ENCODE peak calls at places on chromosomes 7 and 10, in six cellular contexts. I, P, O, U, A and R are unnamed samples.

GRCh38 chr10:58643029-58643428 is 130.4 kb downstream of the BICC1 start:
- DNase-seq in A (no peak), P (no peak), O (no peak), U (no peak), I (no peak), R (no peak)

GRCh38 chr10:104406715-104407517 is 53.3 kb downstream of the CFAP58 start:
- DNase-seq in P (no peak), A (peak; percentile 11), I (no peak), O (peak; percentile 25), U (peak; percentile 46), R (no peak)

GRCh38 chr10:79946270-79947082 is 2.4 kb downstream of the SFTPD start:
- DNase-seq in P (no peak), U (no peak), O (no peak), A (no peak), I (no peak), R (no peak)

GRCh38 chr10:132761395-132762060 is 24.4 kb downstream of the NKX6-2 start:
- DNase-seq in A (no peak), I (no peak), P (no peak), O (no peak), U (no peak), R (no peak)

GRCh38 chr7:51273360-51273759 is 43.2 kb downstream of the COBL start:
- DNase-seq in A (no peak), U (no peak), P (no peak), O (no peak), I (no peak), R (no peak)

GRCh38 chr7:129517931-129518330 is 15.6 kb downstream of the SMKR1 start:
- DNase-seq in O (no peak), U (no peak), P (no peak), A (no peak), I (no peak), R (no peak)

GRCh38 chr10:48932831-48933670 is 6.6 kb downstream of the LRRC18 start:
- DNase-seq in U (no peak), I (no peak), O (no peak), A (no peak), P (no peak), R (no peak)

GRCh38 chr10:5043716-5044115 is 40.1 kb upstream of the AKR1C2 start:
- DNase-seq in O (no peak), P (peak; percentile 87), A (no peak), I (no peak), U (no peak), R (no peak)

GRCh38 chr7:7792089-7792488 is 73.7 kb upstream of the RPA3 start:
- DNase-seq in O (no peak), A (no peak), I (no peak), P (no peak), U (no peak), R (no peak)

GRCh38 chr7:3404490-3404889 is 103.4 kb downstream of the SDK1 start:
- DNase-seq in O (no peak), P (peak; percentile 8), A (no peak), U (peak; percentile 26), I (no peak), R (no peak)

GRCh38 chr10:29656451-29656992 is 21.8 kb upstream of the SVIL start:
- DNase-seq in O (no peak), P (no peak), I (no peak), U (no peak), A (no peak), R (no peak)

GRCh38 chr10:72274730-72275350 is 1.1 kb downstream of the DDIT4 start:
- DNase-seq in A (peak; percentile 67), O (peak; percentile 73), I (peak; percentile 46), U (peak; percentile 77), P (peak; percentile 81), R (peak; percentile 90)

GRCh38 chr10:14153570-14154055 is 177.1 kb downstream of the FRMD4A start:
- DNase-seq in A (no peak), P (no peak), U (no peak), I (no peak), O (no peak), R (no peak)

GRCh38 chr10:34581871-34582532 is 233.1 kb downstream of the PARD3 start:
- DNase-seq in A (no peak), P (no peak), O (no peak), I (no peak), U (no peak), R (no peak)

GRCh38 chr7:129169171-129169643 is 19.2 kb upstream of the SMO start:
- DNase-seq in P (no peak), U (peak; percentile 70), I (no peak), A (no peak), O (no peak), R (peak; percentile 46)

GRCh38 chr10:127044191-127044590 is 139.0 kb downstream of the DOCK1 start:
- DNase-seq in A (no peak), O (no peak), U (peak; percentile 59), P (peak; percentile 83), I (no peak), R (no peak)

GRCh38 chr7:100443096-100443840 is 7.0 kb upstream of the PPP1R35 start:
- DNase-seq in I (no peak), A (no peak), O (no peak), U (no peak), P (no peak), R (no peak)

GRCh38 chr7:107570298-107570697 is 6.5 kb downstream of the DUS4L start:
- DNase-seq in U (no peak), A (no peak), P (no peak), I (no peak), O (no peak), R (no peak)

GRCh38 chr7:28748934-28749584 is 209.1 kb downstream of the TRIL start:
- DNase-seq in I (no peak), P (peak; percentile 33), O (peak; percentile 5), A (peak; percentile 33), U (peak; percentile 12), R (peak; percentile 42)

GRCh38 chr10:132418520-132419416 is 21.8 kb downstream of the PWWP2B start:
- DNase-seq in A (peak; percentile 68), O (peak; percentile 48), I (no peak), P (peak; percentile 95), U (peak; percentile 84), R (peak; percentile 86)

GRCh38 chr10:26821699-26822542 is 38.8 kb downstream of the ABI1 start:
- DNase-seq in U (no peak), P (no peak), O (no peak), I (no peak), A (no peak), R (no peak)

GRCh38 chr10:124066744-124067714 is 26.4 kb downstream of the CHST15 start:
- DNase-seq in O (peak; percentile 72), I (no peak), P (peak; percentile 30), U (no peak), A (no peak), R (no peak)

GRCh38 chr10:58950618-58951017 is 225.8 kb upstream of the PHYHIPL start:
- DNase-seq in P (no peak), A (peak; percentile 17), I (no peak), O (no peak), U (no peak), R (no peak)

GRCh38 chr7:141145630-141145982 is 71.7 kb downstream of the TMEM178B start:
- DNase-seq in A (no peak), P (no peak), I (no peak), U (no peak), O (no peak), R (no peak)
- H3K4me3 ChIP-seq in A (no peak overlapping the region), P (no peak overlapping the region), I (no peak overlapping the region), U (no peak overlapping the region), O (no peak overlapping the region), R (no peak overlapping the region)

GRCh38 chr7:151087247-151088018 is 1.2 kb downstream of the AGAP3 start:
- DNase-seq in U (peak; percentile 84), P (peak; percentile 69), A (no peak), I (no peak), O (no peak), R (peak; percentile 90)

GRCh38 chr7:151086802-151087246 is 549 bp downstream of the AGAP3 start:
- DNase-seq in P (no peak), O (no peak), U (peak; percentile 55), A (no peak), I (no peak), R (peak; percentile 84)

GRCh38 chr7:151088856-151089699 is 2.8 kb downstream of the AGAP3 start:
- DNase-seq in I (no peak), A (no peak), O (no peak), P (peak; percentile 87), U (peak; percentile 74), R (peak; percentile 89)

GRCh38 chr7:151089893-151090730 is 3.8 kb downstream of the AGAP3 start:
- DNase-seq in U (peak; percentile 8), A (no peak), I (no peak), O (no peak), P (no peak), R (peak; percentile 63)

GRCh38 chr7:151088019-151088855 is 2.0 kb downstream of the AGAP3 start:
- DNase-seq in U (no peak), P (no peak), I (no peak), A (no peak), O (no peak), R (no peak)
- H3K27ac ChIP-seq in U (peak overlapping the region; percentile 83), P (peak overlapping the region; percentile 87), I (no peak overlapping the region), A (peak overlapping the region; percentile 98), O (no peak overlapping the region), R (peak overlapping the region; percentile 88)

GRCh38 chr7:158987691-158988090 is 131.3 kb downstream of the DYNC2I1 start:
- DNase-seq in I (no peak), P (no peak), A (no peak), U (no peak), O (no peak), R (no peak)
- H3K4me1 ChIP-seq in I (no peaks in the 10 kb centered on the region), P (no peaks in the 10 kb centered on the region), A (peaks cover 3% of the 10 kb centered on the region), U (no peaks in the 10 kb centered on the region), O (no peaks in the 10 kb centered on the region), R (no peaks in the 10 kb centered on the region)

GRCh38 chr10:122114156-122114747 is 125.3 kb downstream of the TACC2 start:
- DNase-seq in A (no peak), O (no peak), U (no peak), P (no peak), I (no peak), R (no peak)

GRCh38 chr10:122112625-122113160 is 123.7 kb downstream of the TACC2 start:
- DNase-seq in P (peak; percentile 90), O (no peak), A (peak; percentile 93), I (no peak), U (peak; percentile 96), R (peak; percentile 79)

GRCh38 chr10:122112021-122112616 is 123.2 kb downstream of the TACC2 start:
- DNase-seq in I (no peak), O (no peak), U (peak; percentile 41), A (no peak), P (no peak), R (no peak)

GRCh38 chr10:122115874-122116273 is 126.9 kb downstream of the TACC2 start:
- DNase-seq in A (no peak), I (no peak), O (no peak), P (no peak), U (no peak), R (no peak)

DNA sequence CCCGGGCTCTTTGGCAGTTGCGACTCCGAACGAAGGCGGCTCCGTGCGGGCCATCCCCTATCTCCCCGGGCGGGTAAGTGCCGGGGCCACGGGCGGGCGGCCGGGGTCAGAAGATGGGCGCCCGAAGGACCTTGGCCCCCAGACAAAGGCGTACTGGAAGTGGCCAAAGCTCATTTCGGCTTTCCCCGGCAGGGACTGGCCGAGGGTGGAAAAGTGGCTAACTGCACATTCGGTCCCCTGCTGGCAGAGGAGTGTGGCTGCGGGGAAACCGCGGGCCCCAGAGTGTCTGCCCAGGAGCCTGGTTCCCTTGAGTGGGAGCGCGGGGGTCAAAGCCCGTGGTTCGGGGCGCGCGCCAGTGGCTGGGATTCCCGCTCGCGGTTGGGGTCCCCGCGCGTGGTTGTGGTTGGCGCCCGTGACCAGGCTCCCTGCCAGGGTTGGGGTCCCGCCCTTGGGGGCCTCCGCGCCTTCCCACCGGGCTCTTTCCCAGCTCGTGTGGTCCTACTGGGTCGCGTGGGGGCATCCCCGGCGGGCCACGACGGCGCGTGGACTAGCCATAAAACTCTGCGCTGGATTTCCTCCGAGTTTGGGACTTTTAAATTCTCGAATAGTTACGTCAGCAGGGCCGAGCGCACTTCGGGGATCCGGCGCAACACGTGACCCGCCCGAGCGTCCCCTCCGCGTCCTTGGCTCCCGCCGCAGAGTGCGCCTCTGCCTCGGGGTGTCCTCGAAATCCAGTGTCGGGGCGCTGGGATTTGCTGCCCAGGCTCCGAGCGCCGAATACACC is 124.4 kb downstream of the TACC2 start:
- DNase-seq in U (peak; percentile 85), I (no peak), P (peak; percentile 73), A (peak; percentile 88), O (no peak), R (peak; percentile 73)
- H3K4me3 ChIP-seq in U (peak overlapping the region; percentile 79), I (no peak overlapping the region), P (peak overlapping the region; percentile 37), A (peak overlapping the region; percentile 95), O (no peak overlapping the region), R (peak overlapping the region; percentile 69)